ENCODE peak calls at places on chromosomes 3 and 15, in ten cellular contexts. K is cardiac fibroblast; T is stimulated activated CD4-positive, alpha-beta T cell treated with anti-CD3 and anti-CD28 coated beads, Interleukin-4, amount 100 ng/mL, for 1 hour; C is C1 segment of cervical spinal cord; H is hypothalamus; F is stimulated activated CD8-positive, alpha-beta memory T cell treated with anti-CD3 and anti-CD28 coated beads, Interleukin-4, amount 100 ng/mL, for 1 hour; Z is Calu3; E is lower lobe of right lung; A is T1000; U is NCI-H345. X is an unnamed sample.

GRCh38 chr3:64229903-64230302 is 4.6 kb upstream of the PRICKLE2 start:
- DNase-seq in T (no peak), C (no peak), Z (no peak), A (no peak), U (no peak), K (no peak), E (no peak), H (no peak), F (no peak), X (no peak)

GRCh38 chr3:56469141-56469540 is 874 bp upstream of the ERC2 start:
- DNase-seq in U (no peak), H (no peak), Z (no peak), E (no peak), C (no peak), F (no peak), K (no peak), A (no peak), T (no peak), X (no peak)

GRCh38 chr3:56916697-56917336 is 115.1 kb upstream of the ARHGEF3 start:
- DNase-seq in H (no peak), U (no peak), Z (no peak), T (no peak), C (no peak), A (no peak), E (no peak), F (no peak), K (no peak), X (no peak)

GRCh38 chr15:76011611-76012010 is 613 bp downstream of the NRG4 start:
- DNase-seq in K (no peak), H (no peak), U (no peak), E (no peak), C (no peak), T (no peak), A (no peak), F (no peak), Z (no peak), X (no peak)

GRCh38 chr3:10482631-10483363 is 22.6 kb downstream of the ATP2B2 start:
- DNase-seq in T (no peak), U (no peak), E (no peak), C (no peak), A (no peak), F (no peak), K (no peak), H (no peak), Z (no peak), X (no peak)

GRCh38 chr3:2166552-2166951 is 67.9 kb downstream of the CNTN4 start:
- DNase-seq in T (no peak), U (no peak), A (no peak), K (no peak), H (no peak), E (no peak), F (no peak), Z (no peak), C (no peak), X (no peak)

GRCh38 chr3:140223631-140224030 is 288.6 kb downstream of the CLSTN2 start:
- DNase-seq in E (no peak), K (no peak), F (no peak), T (no peak), C (no peak), Z (peak), H (no peak), U (no peak), A (peak), X (no peak)

GRCh38 chr3:22977042-22977441 is 226.1 kb upstream of the UBE2E2 start:
- DNase-seq in C (no peak), Z (no peak), E (no peak), F (no peak), H (no peak), A (no peak), K (no peak), T (no peak), U (no peak), X (no peak)

GRCh38 chr3:16513141-16514020 is at the start of gene RFTN1:
- DNase-seq in Z (peak), K (peak), E (peak), F (no peak), T (peak), A (peak), U (no peak), C (no peak), H (no peak), X (peak)

GRCh38 chr3:165103616-165104015 is 25.3 kb upstream of the SI start:
- DNase-seq in T (no peak), F (no peak), C (no peak), U (no peak), Z (no peak), E (no peak), A (no peak), H (no peak), K (no peak), X (no peak)

GRCh38 chr15:58340176-58340575 is 91.6 kb upstream of the LIPC start:
- DNase-seq in A (no peak), K (no peak), E (no peak), Z (no peak), F (no peak), H (no peak), U (no peak), T (no peak), C (no peak), X (no peak)

GRCh38 chr15:43872416-43873020 is 45.7 kb downstream of the WDR76 start:
- DNase-seq in C (no peak), A (peak), E (no peak), F (no peak), T (no peak), U (peak), K (peak), H (peak), Z (peak), X (peak)

GRCh38 chr3:43185656-43186375 is 79.9 kb upstream of the POMGNT2 start:
- DNase-seq in T (no peak), U (no peak), H (no peak), K (peak), E (no peak), Z (no peak), F (no peak), A (no peak), C (no peak), X (no peak)

GRCh38 chr3:186534113-186534669 is 10.0 kb downstream of the CRYGS start:
- DNase-seq in C (no peak), U (no peak), F (no peak), K (no peak), E (no peak), H (no peak), Z (no peak), T (peak), A (no peak), X (no peak)

GRCh38 chr3:62252614-62253147 is 120.7 kb downstream of the FEZF2 start:
- DNase-seq in E (no peak), A (peak), H (no peak), F (no peak), K (peak), U (no peak), Z (no peak), C (no peak), T (no peak), X (no peak)

GRCh38 chr15:40746916-40747418 is 8.1 kb downstream of the RMDN3 start:
- DNase-seq in H (no peak), T (no peak), K (peak), U (peak), Z (no peak), C (no peak), E (no peak), F (no peak), A (no peak), X (no peak)

GRCh38 chr3:105835606-105836005 is 33.2 kb downstream of the CBLB start:
- DNase-seq in A (no peak), F (no peak), U (peak), C (no peak), K (no peak), T (no peak), Z (no peak), E (no peak), H (no peak), X (no peak)

GRCh38 chr15:58369261-58369699 is 62.5 kb upstream of the LIPC start:
- DNase-seq in Z (peak), C (no peak), U (no peak), K (peak), T (no peak), H (no peak), E (no peak), A (no peak), F (no peak), X (no peak)

GRCh38 chr15:73558529-73558928 is 74.7 kb downstream of the NPTN start:
- DNase-seq in E (no peak), Z (no peak), U (no peak), F (no peak), C (no peak), H (no peak), A (no peak), K (no peak), T (no peak), X (no peak)

GRCh38 chr3:31979006-31979697 is 1.9 kb downstream of the OSBPL10 start:
- DNase-seq in K (no peak), Z (no peak), F (no peak), T (no peak), U (no peak), A (no peak), H (no peak), E (no peak), C (no peak), X (no peak)

GRCh38 chr3:73813291-73813977 is 188.7 kb upstream of the PDZRN3 start:
- DNase-seq in K (peak), Z (no peak), T (no peak), C (no peak), F (no peak), H (no peak), E (no peak), A (no peak), U (peak), X (no peak)

GRCh38 chr3:164467027-164467426 is 611.3 kb downstream of the SI start:
- DNase-seq in Z (no peak), K (no peak), H (no peak), U (no peak), T (no peak), A (no peak), E (no peak), F (no peak), C (no peak), X (no peak)

GRCh38 chr15:27086146-27086545 is 115.2 kb downstream of the GABRG3 start:
- DNase-seq in Z (no peak), A (no peak), K (no peak), C (no peak), U (no peak), E (no peak), F (no peak), T (no peak), H (no peak), X (no peak)

GRCh38 chr3:189721873-189722665 is 90.9 kb downstream of the TP63 start:
- DNase-seq in T (no peak), A (no peak), F (no peak), E (no peak), H (no peak), Z (no peak), U (no peak), C (no peak), K (no peak), X (no peak)

GRCh38 chr3:156491192-156491591 is 63.7 kb downstream of the SSR3 start:
- DNase-seq in K (no peak), F (no peak), Z (no peak), H (no peak), E (no peak), C (no peak), U (no peak), A (no peak), T (no peak), X (no peak)

GRCh38 chr3:40623567-40623966 is 98.8 kb downstream of the ZNF621 start:
- DNase-seq in U (no peak), H (no peak), E (no peak), T (no peak), K (peak), C (no peak), A (peak), F (no peak), Z (peak), X (peak)

GRCh38 chr15:95840004-95840403 is 490.5 kb upstream of the NR2F2 start:
- DNase-seq in E (no peak), H (no peak), A (no peak), T (no peak), Z (no peak), U (no peak), F (no peak), K (peak), C (no peak), X (no peak)

GRCh38 chr15:41276821-41277220 is 45.8 kb downstream of the CHP1 start:
- DNase-seq in Z (peak), A (no peak), K (no peak), C (no peak), E (no peak), U (no peak), F (no peak), T (no peak), H (no peak), X (no peak)